ENCODE peak calls at places on chromosomes 12 and 14, in five cellular contexts. C is amygdala; P is choroid plexus epithelial cell; U is skeletal muscle cell; J is stimulated activated CD4-positive, alpha-beta T cell treated with anti-CD3 and anti-CD28 coated beads, Interleukin-4, amount 100 ng/mL, for 48 hours. B is an unnamed sample.

GRCh38 chr14:34138175-34138574 is 187.3 kb upstream of the EGLN3 start:
- DNase-seq in J (no peak), P (no peak), U (no peak), C (no peak), B (no peak)

GRCh38 chr14:104968153-104968527 is 10.0 kb downstream of the AHNAK2 start:
- DNase-seq in J (no peak), U (no peak), C (no peak), P (peak), B (peak)

GRCh38 chr12:47819544-47819901 is 180 bp downstream of the HDAC7 start:
- DNase-seq in U (no peak), J (no peak), C (no peak), P (no peak), B (no peak)

GRCh38 chr14:31386271-31386670 is 34.1 kb downstream of the HEATR5A start:
- DNase-seq in U (no peak), C (no peak), J (no peak), P (no peak), B (no peak)

GRCh38 chr12:121344506-121344905 is 7.7 kb downstream of the ANAPC5 start:
- DNase-seq in P (no peak), J (no peak), C (no peak), U (no peak), B (no peak)

GRCh38 chr14:34181308-34181707 is 230.4 kb upstream of the EGLN3 start:
- DNase-seq in J (no peak), P (no peak), C (no peak), U (no peak), B (no peak)

GRCh38 chr12:19483727-19484126 is 44.4 kb downstream of the AEBP2 start:
- DNase-seq in C (no peak), J (no peak), P (peak), U (no peak), B (no peak)

GRCh38 chr12:91205791-91206190 is 23.2 kb upstream of the DCN start:
- DNase-seq in C (no peak), P (no peak), J (no peak), U (no peak), B (no peak)

GRCh38 chr12:11840350-11840749 is 190.9 kb downstream of the ETV6 start:
- DNase-seq in J (no peak), U (no peak), P (no peak), C (no peak), B (no peak)

GRCh38 chr14:38623661-38624060 is 367.8 kb upstream of the CLEC14A start:
- DNase-seq in J (no peak), C (no peak), P (no peak), U (no peak), B (no peak)

GRCh38 chr14:29321646-29322045 is 555.1 kb downstream of the FOXG1 start:
- DNase-seq in U (no peak), J (no peak), C (no peak), P (peak), B (peak)

GRCh38 chr14:93148979-93149378 is 33.3 kb upstream of the ITPK1 start:
- DNase-seq in P (no peak), U (no peak), C (no peak), J (no peak), B (no peak)

GRCh38 chr12:77493311-77493710 is 337.4 kb upstream of the NAV3 start:
- DNase-seq in J (no peak), C (no peak), U (no peak), P (no peak), B (no peak)

GRCh38 chr12:55829967-55830600 is 697 bp upstream of the DNAJC14 start:
- DNase-seq in J (no peak), U (no peak), P (no peak), C (peak), B (no peak)

GRCh38 chr12:1934831-1935230 is 16.4 kb upstream of the CACNA2D4 start:
- DNase-seq in U (no peak), J (no peak), C (no peak), P (no peak), B (no peak)

GRCh38 chr12:28460420-28461130 is 270.3 kb downstream of the CCDC91 start:
- DNase-seq in J (no peak), U (no peak), C (no peak), P (no peak), B (no peak)

GRCh38 chr12:70309348-70309747 is 56.7 kb upstream of the KCNMB4 start:
- DNase-seq in J (no peak), P (no peak), U (no peak), C (no peak), B (no peak)

GRCh38 chr12:124939428-124940142 is 25.1 kb upstream of the UBC start:
- DNase-seq in U (peak), J (peak), P (peak), C (no peak), B (peak)

GRCh38 chr12:11716794-11717532 is 67.5 kb downstream of the ETV6 start:
- DNase-seq in U (peak), J (no peak), P (no peak), C (no peak), B (peak)

B was measured in astrocyte of the spinal cord.